ENCODE peak calls at places on chromosomes 6 and 20, in five cellular contexts. Z, E, U, P and H are unnamed samples.

GRCh38 chr6:9412951-9413559 is 977.7 kb upstream of the SLC35B3 start:
- DNase-seq in Z (peak), E (peak), U (no peak), P (peak), H (peak)

GRCh38 chr6:159577564-159577963 is 115.5 kb downstream of the SOD2 start:
- DNase-seq in Z (no peak), E (no peak), U (no peak), P (peak), H (no peak)

GRCh38 chr6:127956260-127956888 is 55.5 kb upstream of the THEMIS start:
- DNase-seq in Z (no peak), E (no peak), U (peak), P (no peak), H (no peak)

GRCh38 chr6:57256541-57256940 is 34.4 kb upstream of the RAB23 start:
- DNase-seq in Z (no peak), E (no peak), U (no peak), P (peak), H (no peak)

GRCh38 chr20:62795023-62795761 is 1.1 kb upstream of the MRGBP start:
- DNase-seq in Z (peak), E (peak), U (no peak), P (peak), H (peak)

GRCh38 chr6:101445527-101445926 is 52.0 kb downstream of the GRIK2 start:
- DNase-seq in Z (no peak), E (no peak), U (peak), P (peak), H (no peak)

GRCh38 chr6:10400330-10400729 is 14.5 kb downstream of the TFAP2A start:
- DNase-seq in Z (no peak), E (no peak), U (no peak), P (no peak), H (no peak)

GRCh38 chr6:169723200-169723909 is 945 bp downstream of the PHF10 start:
- DNase-seq in Z (peak), E (peak), U (no peak), P (peak), H (peak)

GRCh38 chr6:76719449-76719848 is 647.0 kb upstream of the IMPG1 start:
- DNase-seq in Z (no peak), E (no peak), U (no peak), P (no peak), H (no peak)

GRCh38 chr6:89258912-89259311 is 41.8 kb upstream of the GABRR1 start:
- DNase-seq in Z (peak), E (no peak), U (no peak), P (no peak), H (peak)

DNA sequence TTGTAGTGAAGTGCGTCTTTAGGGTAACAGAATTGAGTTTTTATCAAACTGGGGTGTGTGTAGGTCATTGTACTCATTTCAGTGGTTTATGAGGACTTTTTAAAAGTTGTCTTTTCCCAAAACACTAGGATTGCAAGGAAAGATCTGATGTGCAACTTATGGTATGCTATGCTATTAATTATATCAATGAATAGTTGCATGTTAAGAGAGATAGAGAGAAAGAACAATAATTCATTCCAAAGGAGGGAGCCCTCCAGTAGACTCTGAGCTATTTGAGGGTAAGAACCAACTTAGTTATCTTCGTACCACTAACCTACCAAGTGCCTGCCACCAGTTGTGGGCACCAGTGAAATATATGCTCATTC is 117.1 kb downstream of the RNF144B start:
- DNase-seq in Z (no peak), E (no peak), U (no peak), P (peak), H (no peak)
- TF ChIP-seq CTCF in Z (no peak), E (no peak), U (no peak), P (no peak), H (no peak)

DNA sequence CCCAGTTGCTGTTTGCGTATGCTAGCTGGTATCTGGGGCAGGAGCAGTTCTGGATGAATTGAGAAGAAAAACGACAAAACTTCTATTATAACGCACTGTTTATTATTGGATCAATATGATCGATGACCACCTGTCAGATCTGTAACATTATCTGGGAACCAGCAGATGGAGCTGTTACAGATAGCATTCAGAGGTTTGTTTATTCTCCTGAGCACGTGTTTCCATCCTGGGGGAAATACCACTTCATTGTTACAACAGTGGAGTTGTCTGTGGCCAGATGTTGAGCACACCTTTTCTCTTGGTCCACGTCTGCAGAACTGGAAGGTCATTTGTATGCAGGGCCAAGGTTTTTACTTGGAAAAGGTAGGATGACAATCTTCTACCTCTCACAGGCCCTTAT is 16.0 kb upstream of the NKX2-2 start:
- DNase-seq in Z (peak), E (no peak), U (no peak), P (no peak), H (peak)
- TF ChIP-seq CTCF in Z (peak), E (no peak), U (peak), P (peak), H (peak)

GRCh38 chr20:61251529-61252393 is at the start of gene CDH4:
- DNase-seq in Z (no peak), E (peak), U (no peak), P (no peak), H (no peak)

GRCh38 chr20:61253640-61254511 is 1.8 kb downstream of the CDH4 start:
- DNase-seq in Z (no peak), E (peak), U (no peak), P (no peak), H (no peak)

GRCh38 chr20:61252601-61253263 is 671 bp downstream of the CDH4 start:
- DNase-seq in Z (peak), E (peak), U (no peak), P (no peak), H (no peak)

GRCh38 chr20:61254881-61255589 is 3.0 kb downstream of the CDH4 start:
- DNase-seq in Z (no peak), E (no peak), U (no peak), P (peak), H (no peak)

DNA sequence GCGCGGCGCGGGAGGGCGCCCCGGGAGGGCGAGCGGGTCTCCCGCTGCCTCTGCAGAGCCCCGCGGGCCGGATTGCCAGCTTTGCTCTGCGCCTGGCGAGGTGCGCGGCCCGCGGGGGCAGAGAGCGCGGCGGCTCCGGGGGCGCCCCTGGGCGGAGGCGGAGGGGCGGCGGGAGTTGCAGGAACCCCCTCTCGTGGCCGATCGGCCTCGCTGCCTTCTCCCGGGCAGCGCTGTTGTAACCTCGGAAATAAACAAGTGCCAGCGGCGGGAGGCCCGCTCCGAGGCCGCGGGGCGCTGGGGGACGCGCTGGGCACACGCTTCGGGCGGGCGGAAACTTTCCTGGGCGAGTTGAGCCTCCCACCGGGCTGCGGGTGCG is 1.2 kb downstream of the CDH4 start:
- DNase-seq in Z (peak), E (peak), U (no peak), P (no peak), H (no peak)
- TF ChIP-seq CTCF in Z (no peak), E (peak), U (peak), P (peak), H (no peak)

GRCh38 chr6:79431469-79431868 is 105.8 kb downstream of the LCA5 start:
- DNase-seq in Z (no peak), E (peak), U (no peak), P (no peak), H (no peak)
- TF ChIP-seq CTCF in Z (no peak), E (no peak), U (no peak), P (no peak), H (no peak)

GRCh38 chr6:28586273-28586672 is 60.6 kb downstream of the GPX5 start:
- DNase-seq in Z (no peak), E (no peak), U (no peak), P (no peak), H (no peak)

GRCh38 chr6:28587011-28587745 is 61.5 kb downstream of the GPX5 start:
- DNase-seq in Z (peak), E (peak), U (no peak), P (no peak), H (peak)

GRCh38 chr6:28589952-28590340 is 64.3 kb downstream of the GPX5 start:
- DNase-seq in Z (no peak), E (no peak), U (no peak), P (no peak), H (no peak)

GRCh38 chr6:28587746-28588075 is 62.0 kb downstream of the GPX5 start:
- DNase-seq in Z (no peak), E (no peak), U (no peak), P (no peak), H (no peak)

GRCh38 chr6:28589234-28589951 is 63.7 kb downstream of the GPX5 start:
- DNase-seq in Z (peak), E (peak), U (peak), P (peak), H (peak)
- TF ChIP-seq CTCF in Z (no peak), E (no peak), U (no peak), P (no peak), H (no peak)

DNA sequence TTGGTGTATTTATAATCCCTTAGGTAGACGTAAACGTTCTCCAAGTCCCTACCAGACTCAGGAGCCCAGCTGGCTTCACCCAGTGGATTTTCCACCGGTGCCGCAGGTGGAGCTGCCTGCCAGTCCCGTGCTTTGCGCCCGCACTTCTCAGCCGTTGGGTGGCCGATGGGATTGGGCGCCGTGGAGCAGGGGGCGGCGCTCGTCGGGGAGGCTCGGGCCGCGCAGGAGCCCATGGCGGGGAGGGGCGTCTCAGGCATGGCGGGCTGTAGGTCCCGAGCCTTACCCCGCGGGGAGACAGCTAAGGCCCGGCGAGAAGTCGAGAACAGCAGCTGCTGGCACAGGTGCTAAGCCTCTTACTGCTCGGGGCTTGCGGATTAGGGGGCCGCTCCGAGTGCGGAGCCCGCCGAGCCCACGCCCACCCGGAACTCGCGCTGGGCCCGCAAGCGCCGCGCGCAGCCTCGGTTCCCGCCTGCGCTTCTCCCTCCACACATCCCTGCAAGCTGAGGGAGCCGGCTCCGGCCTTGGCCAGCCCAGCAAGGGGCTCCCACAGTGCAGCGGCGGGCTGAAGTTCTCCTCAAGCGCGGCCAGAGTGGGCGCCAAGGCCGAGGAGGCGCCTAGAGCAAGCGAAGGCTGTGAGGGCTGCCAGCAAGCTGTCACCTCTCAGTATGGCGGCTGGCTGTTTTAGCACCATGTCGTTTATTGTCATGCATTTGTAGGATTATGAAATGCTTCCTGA is 57.3 kb downstream of the TRIM27 start:
- DNase-seq in Z (peak), E (peak), U (no peak), P (peak), H (peak)
- TF ChIP-seq CTCF in Z (no peak), E (no peak), U (no peak), P (no peak), H (no peak)

GRCh38 chr6:30100585-30101422 is 12.1 kb downstream of the TRIM31 start:
- DNase-seq in Z (peak), E (peak), U (no peak), P (no peak), H (peak)
- TF ChIP-seq CTCF in Z (no peak), E (no peak), U (no peak), P (no peak), H (no peak)

DNA sequence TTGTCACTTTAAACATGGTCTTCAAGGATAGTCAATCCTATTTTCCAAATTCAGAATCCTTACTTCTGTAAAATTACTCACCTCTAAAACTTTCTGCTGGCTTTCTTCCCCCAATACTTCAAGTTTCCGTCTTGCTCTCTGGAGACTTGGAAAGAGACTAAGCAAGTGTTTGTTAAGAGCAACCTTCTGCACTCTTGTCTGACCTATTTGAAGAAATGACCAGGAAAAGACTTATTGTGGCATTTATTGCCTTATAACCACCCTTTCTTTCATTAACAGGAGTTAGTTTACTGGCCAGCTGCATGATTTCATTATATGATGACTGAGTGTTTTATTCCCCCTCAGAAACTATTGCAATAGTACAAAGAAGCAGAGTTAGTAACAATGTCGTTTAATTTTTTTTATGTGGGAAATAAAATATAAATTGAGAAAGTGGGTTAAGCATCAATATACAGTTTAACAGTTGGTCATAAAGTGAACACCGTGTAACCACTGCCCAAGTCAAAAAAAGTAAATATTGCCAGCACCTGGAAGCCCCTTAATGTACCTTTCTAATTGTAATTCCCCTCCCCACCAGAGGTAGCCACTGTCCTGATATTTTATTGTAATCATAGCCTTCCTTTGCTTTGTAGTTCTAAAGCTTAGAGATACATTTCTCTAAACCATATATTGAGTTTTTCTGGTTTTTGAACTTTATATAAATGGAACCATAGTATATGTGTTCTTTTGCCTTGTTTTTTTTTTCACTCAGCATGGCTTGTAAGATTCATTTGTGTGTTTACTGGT is 180.7 kb downstream of the TBC1D7 start:
- DNase-seq in Z (no peak), E (no peak), U (no peak), P (no peak), H (no peak)
- TF ChIP-seq CTCF in Z (no peak), E (no peak), U (no peak), P (no peak), H (no peak)

GRCh38 chr6:150004101-150004782 is 21.1 kb downstream of the RAET1L start:
- DNase-seq in Z (peak), E (no peak), U (no peak), P (no peak), H (peak)

GRCh38 chr6:150005761-150006651 is 19.3 kb downstream of the RAET1L start:
- DNase-seq in Z (no peak), E (no peak), U (no peak), P (no peak), H (no peak)

GRCh38 chr6:150002710-150003109 is 22.6 kb downstream of the RAET1L start:
- DNase-seq in Z (no peak), E (no peak), U (no peak), P (no peak), H (no peak)

GRCh38 chr6:150006961-150007464 is 18.3 kb downstream of the RAET1L start:
- DNase-seq in Z (peak), E (peak), U (no peak), P (peak), H (peak)

GRCh38 chr6:150004783-150005717 is 20.3 kb downstream of the RAET1L start:
- DNase-seq in Z (peak), E (peak), U (peak), P (peak), H (peak)
- TF ChIP-seq CTCF in Z (no peak), E (no peak), U (no peak), P (no peak), H (no peak)